ENCODE peak calls at places on chromosomes 16 and 17, in eight cellular contexts. E is IMR-90, V is thoracic aorta, Y is tibial artery, R is cardiac fibroblast, P is BJ, J is ovary, S is fibroblast of lung. F is an unnamed sample.

GRCh38 chr17:69810326-69811035 is 264.5 kb upstream of the KCNJ16 start:
- DNase-seq in E (no peak), V (no peak), Y (no peak), R (no peak), P (no peak), J (no peak), S (no peak), F (no peak)

GRCh38 chr16:55701442-55702319 is 45.9 kb downstream of the SLC6A2 start:
- DNase-seq in E (peak), V (no peak), Y (peak), R (peak), P (no peak), J (peak), S (peak), F (no peak)

GRCh38 chr17:64787921-64788271 is 125.8 kb upstream of the SMURF2 start:
- DNase-seq in E (no peak), V (no peak), Y (no peak), R (no peak), P (no peak), J (no peak), S (no peak), F (no peak)

GRCh38 chr17:18988546-18989173 is 15.9 kb downstream of the FAM83G start:
- DNase-seq in E (no peak), V (no peak), Y (no peak), R (no peak), P (no peak), J (no peak), S (no peak), F (no peak)

GRCh38 chr17:57372156-57372555 is 115.8 kb downstream of the MSI2 start:
- DNase-seq in E (peak), V (no peak), Y (no peak), R (peak), P (no peak), J (no peak), S (peak), F (no peak)

GRCh38 chr17:4407216-4407615 is 26.5 kb upstream of the SPNS3 start:
- DNase-seq in E (no peak), V (no peak), Y (no peak), R (peak), P (no peak), J (no peak), S (no peak), F (no peak)

GRCh38 chr16:11088432-11088794 is 144.0 kb downstream of the CLEC16A start:
- DNase-seq in E (no peak), V (no peak), Y (no peak), R (no peak), P (no peak), J (no peak), S (no peak), F (no peak)

GRCh38 chr16:66205287-66206167 is 161.0 kb upstream of the CDH5 start:
- DNase-seq in E (peak), V (no peak), Y (no peak), R (peak), P (no peak), J (no peak), S (peak), F (no peak)

GRCh38 chr17:54452666-54453348 is 447.8 kb upstream of the TOM1L1 start:
- DNase-seq in E (no peak), V (no peak), Y (no peak), R (no peak), P (no peak), J (no peak), S (no peak), F (no peak)

GRCh38 chr16:35776-36305 is 17.6 kb downstream of the POLR3K start:
- DNase-seq in E (no peak), V (no peak), Y (no peak), R (no peak), P (no peak), J (no peak), S (no peak), F (no peak)

GRCh38 chr17:48586355-48586924 is 3.6 kb downstream of the HOXB3 start:
- DNase-seq in E (peak), V (no peak), Y (no peak), R (no peak), P (no peak), J (no peak), S (peak), F (no peak)

GRCh38 chr17:80539022-80539421 is 5.6 kb upstream of the RPTOR start:
- DNase-seq in E (no peak), V (no peak), Y (no peak), R (no peak), P (no peak), J (no peak), S (no peak), F (no peak)

GRCh38 chr17:2137342-2138098 is 82.6 kb downstream of the HIC1 start:
- DNase-seq in E (peak), V (no peak), Y (no peak), R (peak), P (peak), J (no peak), S (peak), F (peak)

GRCh38 chr17:72011561-72011960 is 109.3 kb upstream of the SOX9 start:
- DNase-seq in E (no peak), V (no peak), Y (no peak), R (no peak), P (no peak), J (no peak), S (no peak), F (no peak)

GRCh38 chr16:5062051-5062450 is 3.7 kb downstream of the C16orf89 start:
- DNase-seq in E (no peak), V (no peak), Y (no peak), R (no peak), P (no peak), J (no peak), S (no peak), F (no peak)

GRCh38 chr16:31253642-31254045 is 6.1 kb upstream of the ITGAM start:
- DNase-seq in E (no peak), V (peak), Y (peak), R (no peak), P (no peak), J (no peak), S (no peak), F (peak)

GRCh38 chr17:62727916-62728672 is 80.0 kb downstream of the MARCHF10 start:
- DNase-seq in E (no peak), V (no peak), Y (no peak), R (no peak), P (no peak), J (no peak), S (no peak), F (peak)

GRCh38 chr16:87538594-87538993 is 45.8 kb upstream of the ZCCHC14 start:
- DNase-seq in E (peak), V (no peak), Y (peak), R (peak), P (peak), J (no peak), S (no peak), F (peak)

GRCh38 chr17:73645050-73645871 is 1.0 kb upstream of the SDK2 start:
- DNase-seq in E (no peak), V (no peak), Y (no peak), R (peak), P (no peak), J (peak), S (peak), F (no peak)

GRCh38 chr16:87276091-87276561 is 41.1 kb downstream of the C16orf95 start:
- DNase-seq in E (no peak), V (no peak), Y (no peak), R (no peak), P (no peak), J (no peak), S (no peak), F (no peak)

GRCh38 chr17:63573634-63574033 is 23.4 kb downstream of the DCAF7 start:
- DNase-seq in E (no peak), V (no peak), Y (no peak), R (peak), P (no peak), J (no peak), S (no peak), F (no peak)

GRCh38 chr17:3658784-3659449 is 9.5 kb downstream of the TAX1BP3 start:
- DNase-seq in E (no peak), V (no peak), Y (no peak), R (no peak), P (no peak), J (peak), S (no peak), F (no peak)

GRCh38 chr16:88993006-88993787 is 16.2 kb upstream of the CBFA2T3 start:
- DNase-seq in E (no peak), V (no peak), Y (no peak), R (no peak), P (no peak), J (no peak), S (peak), F (no peak)

GRCh38 chr16:88732172-88732960 is 26.1 kb downstream of the CTU2 start:
- DNase-seq in E (no peak), V (no peak), Y (no peak), R (no peak), P (no peak), J (no peak), S (no peak), F (no peak)

GRCh38 chr16:74111583-74111982 is 185.0 kb upstream of the PSMD7 start:
- DNase-seq in E (no peak), V (no peak), Y (no peak), R (no peak), P (no peak), J (no peak), S (no peak), F (no peak)

GRCh38 chr17:55273579-55274370 is 9.0 kb downstream of the HLF start:
- DNase-seq in E (no peak), V (peak), Y (peak), R (peak), P (no peak), J (peak), S (no peak), F (no peak)

GRCh38 chr17:72205801-72206200 is 85.0 kb downstream of the SOX9 start:
- DNase-seq in E (no peak), V (no peak), Y (no peak), R (no peak), P (no peak), J (no peak), S (no peak), F (no peak)

GRCh38 chr17:76752006-76752405 is 14.1 kb downstream of the MFSD11 start:
- DNase-seq in E (peak), V (no peak), Y (no peak), R (no peak), P (no peak), J (no peak), S (no peak), F (no peak)

GRCh38 chr16:68368602-68368944 is 57.8 kb downstream of the PRMT7 start:
- DNase-seq in E (no peak), V (no peak), Y (no peak), R (no peak), P (no peak), J (no peak), S (no peak), F (no peak)

GRCh38 chr16:66619036-66619435 is 14.5 kb downstream of the CMTM3 start:
- DNase-seq in E (peak), V (no peak), Y (no peak), R (peak), P (peak), J (no peak), S (peak), F (no peak)

GRCh38 chr17:69608808-69609494 is 194.5 kb downstream of the MAP2K6 start:
- DNase-seq in E (peak), V (no peak), Y (peak), R (peak), P (peak), J (no peak), S (peak), F (peak)

GRCh38 chr17:69358688-69359596 is 32.0 kb upstream of the ABCA5 start:
- DNase-seq in E (no peak), V (no peak), Y (no peak), R (no peak), P (no peak), J (no peak), S (no peak), F (no peak)

GRCh38 chr16:67936876-67937605 is 391 bp upstream of the PSMB10 start:
- DNase-seq in E (no peak), V (no peak), Y (peak), R (no peak), P (no peak), J (no peak), S (no peak), F (no peak)

GRCh38 chr17:41967921-41968578 is 1.5 kb downstream of the CNP start:
- DNase-seq in E (no peak), V (no peak), Y (no peak), R (no peak), P (no peak), J (peak), S (no peak), F (no peak)

GRCh38 chr17:41970901-41971331 is 4.3 kb downstream of the CNP start:
- DNase-seq in E (no peak), V (no peak), Y (no peak), R (no peak), P (no peak), J (no peak), S (no peak), F (no peak)

GRCh38 chr17:41966453-41967140 is at the start of gene CNP:
- DNase-seq in E (peak), V (peak), Y (peak), R (peak), P (no peak), J (peak), S (peak), F (peak)

GRCh38 chr17:41967141-41967920 is 736 bp downstream of the CNP start:
- DNase-seq in E (no peak), V (no peak), Y (no peak), R (peak), P (no peak), J (peak), S (no peak), F (no peak)

GRCh38 chr17:41968676-41969075 is 2.1 kb downstream of the CNP start:
- DNase-seq in E (no peak), V (no peak), Y (no peak), R (no peak), P (no peak), J (no peak), S (no peak), F (no peak)
- H3K4me3 ChIP-seq in E (no peak), V (no peak), Y (no peak), R (no peak), P (no peak), J (no peak), S (no peak), F (no peak)

DNA sequence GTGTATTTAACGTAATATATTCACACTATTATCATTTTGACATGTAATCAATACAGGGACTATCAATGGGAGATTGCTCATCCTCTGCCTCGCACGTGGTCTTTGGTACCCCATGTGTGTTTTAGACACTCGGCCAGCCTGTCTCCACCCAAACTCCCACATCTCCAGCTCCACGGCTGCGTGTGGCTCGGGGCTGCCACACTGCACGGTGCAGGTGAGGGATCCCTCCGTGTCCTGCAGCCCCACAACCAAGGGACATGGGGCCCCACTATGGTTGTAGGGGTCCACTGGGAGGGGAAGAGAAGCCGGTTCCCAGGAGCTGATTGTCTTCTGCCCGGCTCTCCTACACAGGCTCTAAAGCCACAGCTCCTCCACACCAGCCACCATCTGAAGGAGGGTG is 107.4 kb downstream of the RBFOX3 start:
- DNase-seq in E (no peak), V (no peak), Y (no peak), R (no peak), P (no peak), J (no peak), S (no peak), F (no peak)
- TF ChIP-seq CTCF in E (no peak), V (no peak), Y (no peak), R (no peak), P (no peak), J (no peak), S (no peak), F (no peak)

GRCh38 chr17:74922172-74922571 is 883 bp downstream of the USH1G start:
- DNase-seq in E (no peak), V (no peak), Y (no peak), R (no peak), P (no peak), J (no peak), S (no peak), F (no peak)

GRCh38 chr17:74922694-74923537 is at the start of gene USH1G:
- DNase-seq in E (no peak), V (no peak), Y (no peak), R (no peak), P (no peak), J (no peak), S (peak), F (no peak)

GRCh38 chr17:74923538-74924249 is 379 bp upstream of the OTOP2 start:
- DNase-seq in E (peak), V (peak), Y (peak), R (peak), P (no peak), J (peak), S (peak), F (peak)

GRCh38 chr17:74925242-74925641 is 1.2 kb downstream of the OTOP2 start:
- DNase-seq in E (no peak), V (no peak), Y (no peak), R (no peak), P (no peak), J (no peak), S (no peak), F (no peak)

GRCh38 chr17:74924250-74924948 is at the start of gene OTOP2:
- DNase-seq in E (no peak), V (no peak), Y (peak), R (no peak), P (no peak), J (no peak), S (no peak), F (no peak)
- H3K4me3 ChIP-seq in E (no peak), V (peak), Y (peak), R (peak), P (no peak), J (peak), S (no peak), F (peak)

GRCh38 chr16:19898924-19899604 is 14.4 kb upstream of the GPRC5B start:
- DNase-seq in E (peak), V (no peak), Y (peak), R (peak), P (no peak), J (no peak), S (peak), F (peak)

GRCh38 chr16:19898166-19898565 is 13.5 kb upstream of the GPRC5B start:
- DNase-seq in E (no peak), V (no peak), Y (no peak), R (no peak), P (no peak), J (no peak), S (no peak), F (no peak)

GRCh38 chr16:19900590-19900989 is 15.9 kb upstream of the GPRC5B start:
- DNase-seq in E (no peak), V (no peak), Y (no peak), R (no peak), P (no peak), J (no peak), S (no peak), F (no peak)

GRCh38 chr16:19899605-19899955 is 14.9 kb upstream of the GPRC5B start:
- DNase-seq in E (no peak), V (no peak), Y (no peak), R (no peak), P (no peak), J (no peak), S (no peak), F (no peak)

GRCh38 chr16:19901164-19901563 is 16.5 kb upstream of the GPRC5B start:
- DNase-seq in E (no peak), V (no peak), Y (no peak), R (no peak), P (no peak), J (no peak), S (no peak), F (no peak)
- TF ChIP-seq CTCF in E (no peak), V (no peak), Y (no peak), R (no peak), P (no peak), J (no peak), S (no peak), F (no peak)

GRCh38 chr17:6071528-6072065 is 1.4 kb downstream of the WSCD1 start:
- DNase-seq in E (no peak), V (no peak), Y (no peak), R (no peak), P (no peak), J (no peak), S (no peak), F (no peak)
- H3K4me3 ChIP-seq in E (no peak), V (peak), Y (peak), R (no peak), P (no peak), J (no peak), S (peak), F (no peak)

GRCh38 chr17:29117440-29117753 is 62.8 kb downstream of the MYO18A start:
- DNase-seq in E (no peak), V (no peak), Y (no peak), R (no peak), P (no peak), J (no peak), S (no peak), F (no peak)
- TF ChIP-seq CTCF in E (no peak), V (peak), Y (no peak), R (no peak), P (no peak), J (no peak), S (no peak), F (no peak)

GRCh38 chr17:39793473-39793872 is 55.7 kb downstream of the GRB7 start:
- DNase-seq in E (no peak), V (no peak), Y (no peak), R (no peak), P (no peak), J (no peak), S (no peak), F (no peak)
- H3K4me3 ChIP-seq in E (no peak), V (no peak), Y (no peak), R (no peak), P (no peak), J (no peak), S (no peak), F (no peak)

GRCh38 chr16:80341242-80341641 is 199.6 kb upstream of the DYNLRB2 start:
- DNase-seq in E (no peak), V (no peak), Y (no peak), R (no peak), P (no peak), J (no peak), S (no peak), F (no peak)
- TF ChIP-seq CTCF in E (no peak), V (no peak), Y (no peak), R (no peak), P (no peak), J (no peak), S (no peak), F (no peak)

DNA sequence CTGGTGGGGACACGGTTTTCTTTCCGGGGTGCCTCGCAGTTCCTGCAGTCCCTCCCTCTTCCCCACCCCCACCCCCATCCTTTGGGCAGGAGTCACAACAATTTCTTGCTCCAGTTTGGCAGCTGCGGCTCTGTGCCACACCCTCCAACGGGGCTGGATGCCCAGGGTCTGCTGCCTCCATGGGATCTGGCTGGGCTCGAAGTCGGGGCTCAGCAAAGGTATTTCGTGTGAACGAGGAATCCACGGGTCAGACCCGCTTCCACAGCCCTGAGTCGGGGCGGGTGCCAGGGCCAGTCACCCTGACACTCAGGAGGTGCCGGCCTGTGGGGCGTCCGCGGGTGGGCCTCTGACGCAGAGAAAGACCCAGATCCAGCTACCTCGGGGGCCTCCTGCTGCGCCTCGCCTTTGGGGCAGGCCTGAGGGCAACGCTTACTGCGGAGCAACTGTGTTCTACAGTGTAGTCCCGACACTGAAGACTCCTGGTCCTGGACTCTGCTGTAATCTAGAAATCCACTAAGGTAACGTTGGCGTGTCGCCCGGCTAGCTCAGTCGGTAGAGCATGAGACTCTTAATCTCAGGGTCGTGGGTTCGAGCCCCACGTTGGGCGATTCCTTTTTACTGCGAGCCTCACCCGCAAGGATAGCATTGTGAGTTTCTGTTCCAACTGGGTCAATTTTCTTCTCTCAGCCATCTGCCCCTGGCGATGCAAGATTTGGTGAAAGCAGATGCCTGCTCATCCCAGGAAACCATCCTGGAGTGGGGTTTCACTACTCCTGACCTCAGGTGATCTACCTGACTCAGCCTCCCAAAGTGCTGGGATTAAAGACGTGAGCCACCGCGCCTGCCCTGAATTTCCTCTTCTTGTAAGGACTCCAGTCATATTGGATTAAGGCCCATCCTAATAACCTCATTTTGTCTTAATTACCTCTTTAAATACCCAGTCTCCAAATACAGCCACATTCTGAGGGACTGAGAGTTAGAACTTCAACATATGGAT is 12.5 kb upstream of the OR1F1 start:
- DNase-seq in E (peak), V (no peak), Y (no peak), R (peak), P (no peak), J (no peak), S (no peak), F (no peak)
- H3K4me3 ChIP-seq in E (peak), V (no peak), Y (no peak), R (no peak), P (peak), J (no peak), S (no peak), F (no peak)

F was measured in lower leg skin.